ENCODE peak calls at places on chromosomes 1 and 21, in eight cellular contexts. One of them, this sample, is unnamed.

GRCh38 chr1:18721066-18721465 is 90.4 kb downstream of the PAX7 start:
- DNase-seq in lower leg skin: no peak
- DNase-seq in T-helper 1 cell: no peak
- DNase-seq in GM04503: no peak
- DNase-seq in NCI-H2107: no peak
- DNase-seq in A172: no peak
- DNase-seq in iPS DF 19.7: no peak
- DNase-seq in endothelial cell: no peak
- DNase-seq in this sample: no peak

GRCh38 chr1:67214420-67215174 is 48.3 kb downstream of the IL23R start:
- DNase-seq in lower leg skin: no peak
- DNase-seq in T-helper 1 cell: peak; percentile 8
- DNase-seq in GM04503: no peak
- DNase-seq in NCI-H2107: no peak
- DNase-seq in A172: peak; percentile 11
- DNase-seq in iPS DF 19.7: no peak
- DNase-seq in endothelial cell: peak; percentile 48
- DNase-seq in this sample: no peak

GRCh38 chr1:10646347-10646861 is 150.0 kb downstream of the CASZ1 start:
- DNase-seq in lower leg skin: no peak
- DNase-seq in T-helper 1 cell: no peak
- DNase-seq in GM04503: peak; percentile 21
- DNase-seq in NCI-H2107: no peak
- DNase-seq in A172: peak; percentile 39
- DNase-seq in iPS DF 19.7: no peak
- DNase-seq in endothelial cell: no peak
- DNase-seq in this sample: peak; percentile 26

GRCh38 chr1:111538343-111539035 is 35.1 kb upstream of the ADORA3 start:
- DNase-seq in lower leg skin: no peak
- DNase-seq in T-helper 1 cell: no peak
- DNase-seq in GM04503: peak; percentile 21
- DNase-seq in NCI-H2107: no peak
- DNase-seq in A172: peak; percentile 42
- DNase-seq in iPS DF 19.7: peak; percentile 60
- DNase-seq in endothelial cell: no peak
- DNase-seq in this sample: peak; percentile 83

GRCh38 chr1:27348861-27349783 is 7.3 kb downstream of the SYTL1 start:
- DNase-seq in lower leg skin: no peak
- DNase-seq in T-helper 1 cell: peak; percentile 34
- DNase-seq in GM04503: no peak
- DNase-seq in NCI-H2107: peak; percentile 78
- DNase-seq in A172: no peak
- DNase-seq in iPS DF 19.7: no peak
- DNase-seq in endothelial cell: peak; percentile 32
- DNase-seq in this sample: no peak

GRCh38 chr21:39144191-39144590 is 39.1 kb downstream of the PSMG1 start:
- DNase-seq in lower leg skin: no peak
- DNase-seq in T-helper 1 cell: no peak
- DNase-seq in GM04503: no peak
- DNase-seq in NCI-H2107: no peak
- DNase-seq in A172: peak; percentile 55
- DNase-seq in iPS DF 19.7: no peak
- DNase-seq in endothelial cell: no peak
- DNase-seq in this sample: no peak

GRCh38 chr1:183804916-183805734 is at the start of gene RGL1:
- DNase-seq in lower leg skin: peak; percentile 94
- DNase-seq in T-helper 1 cell: peak; percentile 4
- DNase-seq in GM04503: no peak
- DNase-seq in NCI-H2107: peak; percentile 60
- DNase-seq in A172: peak; percentile 47
- DNase-seq in iPS DF 19.7: no peak
- DNase-seq in endothelial cell: peak; percentile 70
- DNase-seq in this sample: no peak

GRCh38 chr1:153683853-153684252 is 5.4 kb downstream of the NPR1 start:
- DNase-seq in lower leg skin: no peak
- DNase-seq in T-helper 1 cell: no peak
- DNase-seq in GM04503: no peak
- DNase-seq in NCI-H2107: no peak
- DNase-seq in A172: peak; percentile 73
- DNase-seq in iPS DF 19.7: no peak
- DNase-seq in endothelial cell: no peak
- DNase-seq in this sample: no peak

GRCh38 chr21:16211339-16212303 is 481.8 kb downstream of the USP25 start:
- DNase-seq in lower leg skin: no peak
- DNase-seq in T-helper 1 cell: no peak
- DNase-seq in GM04503: no peak
- DNase-seq in NCI-H2107: no peak
- DNase-seq in A172: peak; percentile 5
- DNase-seq in iPS DF 19.7: no peak
- DNase-seq in endothelial cell: no peak
- DNase-seq in this sample: no peak